ENCODE peak calls at places on chromosomes 2 and 18, in ten cellular contexts. E is NCI-H2081 treated with DMSO at 0.1 percent for 48 hours; F is globus pallidus; D is LHCN-M2; C is stimulated activated CD4-positive, alpha-beta T cell treated with anti-CD3 and anti-CD28 coated beads, Interleukin-4, amount 100 ng/mL, for 48 hours; M is cerebellar cortex; Q is GM12865; H is activated naive CD4-positive, alpha-beta T cell treated with anti-CD3 and anti-CD28 coated beads, Interleukin-2, amount 10 ng/mL, durations not matched to agents 7 days and 5 days; Z is activated CD4-positive, alpha-beta T cell treated with anti-CD3 and anti-CD28 coated beads for 36 hours; I is astrocyte of the cerebellum. N is an unnamed sample.

GRCh38 chr2:171323971-171324528 is 109.7 kb downstream of the METTL8 start:
- DNase-seq in F (no peak), D (no peak), C (no peak), Z (no peak), I (no peak), Q (peak), H (no peak), M (no peak), E (no peak), N (no peak)

GRCh38 chr2:98474979-98475632 is 30.4 kb downstream of the INPP4A start:
- DNase-seq in H (no peak), E (no peak), I (no peak), C (no peak), Z (no peak), Q (no peak), D (no peak), F (no peak), M (no peak), N (no peak)

GRCh38 chr18:52869349-52869923 is 529.4 kb downstream of the DCC start:
- DNase-seq in H (no peak), M (no peak), F (no peak), I (no peak), Q (no peak), E (no peak), D (no peak), C (no peak), Z (no peak), N (no peak)

GRCh38 chr2:128330583-128330982 is 11.9 kb upstream of the HS6ST1 start:
- DNase-seq in C (no peak), Z (no peak), D (no peak), M (no peak), H (no peak), F (no peak), I (no peak), Q (no peak), E (no peak), N (no peak)

GRCh38 chr2:9765611-9766531 is 77.4 kb upstream of the TAF1B start:
- DNase-seq in Z (no peak), H (no peak), I (no peak), M (peak), D (no peak), E (no peak), F (no peak), Q (no peak), C (no peak), N (no peak)

GRCh38 chr2:128746356-128746755 is 427.7 kb upstream of the HS6ST1 start:
- DNase-seq in E (no peak), F (no peak), H (no peak), M (no peak), Z (no peak), D (no peak), I (peak), C (no peak), Q (no peak), N (no peak)

GRCh38 chr18:44536041-44536440 is 144.6 kb upstream of the SETBP1 start:
- DNase-seq in H (no peak), M (no peak), Z (no peak), C (no peak), D (peak), Q (no peak), E (no peak), F (no peak), I (peak), N (no peak)

GRCh38 chr2:60262178-60262577 is 291.3 kb downstream of the BCL11A start:
- DNase-seq in C (no peak), E (peak), I (no peak), D (no peak), Z (no peak), Q (no peak), H (no peak), M (no peak), F (no peak), N (no peak)

GRCh38 chr18:79524181-79525078 is 128.7 kb downstream of the NFATC1 start:
- DNase-seq in C (peak), F (no peak), Z (peak), Q (peak), D (no peak), H (peak), E (no peak), M (no peak), I (no peak), N (no peak)

GRCh38 chr18:65516209-65516608 is 234.6 kb upstream of the CDH7 start:
- DNase-seq in C (no peak), Z (no peak), M (no peak), H (no peak), D (no peak), Q (no peak), E (no peak), I (no peak), F (no peak), N (no peak)

GRCh38 chr2:201406077-201406662 is 45.1 kb downstream of the TRAK2 start:
- DNase-seq in F (peak), M (peak), D (peak), Q (no peak), E (no peak), H (no peak), C (no peak), Z (no peak), I (peak), N (no peak)

GRCh38 chr18:72847134-72847533 is 20.7 kb downstream of the NETO1 start:
- DNase-seq in M (no peak), D (no peak), Q (no peak), Z (no peak), H (no peak), E (no peak), C (no peak), F (no peak), I (no peak), N (no peak)

GRCh38 chr18:9684901-9685738 is 23.0 kb upstream of the RAB31 start:
- DNase-seq in Q (peak), I (no peak), H (no peak), C (no peak), E (no peak), F (no peak), Z (no peak), M (no peak), D (peak), N (no peak)

GRCh38 chr18:77165489-77166415 is 33.2 kb upstream of the MBP start:
- DNase-seq in D (peak), E (no peak), Z (no peak), M (no peak), F (no peak), I (no peak), Q (no peak), H (no peak), C (no peak), N (no peak)

GRCh38 chr2:195596840-195597239 is 60.2 kb upstream of the SLC39A10 start:
- DNase-seq in Q (no peak), C (no peak), M (no peak), Z (no peak), H (no peak), F (no peak), D (peak), I (no peak), E (no peak), N (no peak)

GRCh38 chr2:181553244-181553643 is 96.1 kb downstream of the ITGA4 start:
- DNase-seq in C (no peak), D (no peak), M (no peak), Q (no peak), I (no peak), F (no peak), H (no peak), E (no peak), Z (no peak), N (no peak)

GRCh38 chr2:206230060-206230890 is 44.2 kb upstream of the ZDBF2 start:
- DNase-seq in C (no peak), M (peak), D (peak), I (peak), F (no peak), Z (no peak), H (no peak), Q (no peak), E (peak), N (no peak)

GRCh38 chr2:142966281-142966680 is 88.8 kb downstream of the KYNU start:
- DNase-seq in I (no peak), D (peak), Z (no peak), E (no peak), Q (no peak), H (no peak), C (no peak), M (no peak), F (no peak), N (no peak)

GRCh38 chr2:144364988-144365738 is 154.8 kb downstream of the ZEB2 start:
- DNase-seq in I (peak), E (no peak), C (no peak), D (peak), F (no peak), M (no peak), Z (no peak), Q (peak), H (no peak), N (no peak)

GRCh38 chr2:191051825-191052778 is 38.1 kb upstream of the STAT1 start:
- DNase-seq in D (peak), E (no peak), H (no peak), C (no peak), M (peak), F (peak), Q (peak), I (peak), Z (peak), N (no peak)

GRCh38 chr2:104840916-104841315 is 13.0 kb upstream of the POU3F3 start:
- DNase-seq in F (no peak), C (no peak), E (no peak), D (no peak), H (no peak), Q (no peak), Z (no peak), M (no peak), I (no peak), N (no peak)

GRCh38 chr18:45954070-45954712 is 12.9 kb downstream of the EPG5 start:
- DNase-seq in Q (no peak), I (peak), F (no peak), C (no peak), Z (no peak), E (no peak), M (no peak), D (peak), H (no peak), N (no peak)

GRCh38 chr18:62759704-62760402 is 44.5 kb downstream of the PHLPP1 start:
- DNase-seq in F (no peak), Q (no peak), C (no peak), I (no peak), H (no peak), E (no peak), M (no peak), Z (no peak), D (peak), N (no peak)

GRCh38 chr2:121992700-121993099 is 237.2 kb downstream of the TSN start:
- DNase-seq in F (no peak), Q (no peak), Z (no peak), M (no peak), I (no peak), D (no peak), E (no peak), H (no peak), C (no peak), N (no peak)

GRCh38 chr2:78355967-78356366 is 669.5 kb upstream of the REG3G start:
- DNase-seq in Z (no peak), D (no peak), Q (no peak), H (no peak), M (no peak), E (no peak), F (no peak), C (no peak), I (no peak), N (no peak)

GRCh38 chr2:44269831-44270230 is 5.4 kb upstream of the SLC3A1 start:
- DNase-seq in D (no peak), E (no peak), M (no peak), H (no peak), Q (no peak), Z (no peak), I (no peak), F (peak), C (no peak), N (no peak)